ENCODE peak calls at places on chromosomes 5 and 9, in seven cellular contexts. D is tibial nerve, R is PC-3, P is pancreas, W is AG04450, A is H1, Y is left lung. K is an unnamed sample.

GRCh38 chr5:125393416-125393815 is 647.0 kb upstream of the ZNF608 start:
- DNase-seq in W (no peak), Y (no peak), R (no peak), P (no peak), D (no peak), A (no peak), K (no peak)

GRCh38 chr5:167999182-167999581 is 292.3 kb upstream of the WWC1 start:
- DNase-seq in W (no peak), Y (no peak), R (no peak), P (no peak), A (no peak), D (no peak), K (no peak)

GRCh38 chr5:80216096-80216495 is 39.8 kb downstream of the SERINC5 start:
- DNase-seq in D (no peak), Y (no peak), A (no peak), P (no peak), W (no peak), R (no peak), K (no peak)

GRCh38 chr9:130117816-130118632 is 54.2 kb upstream of the NCS1 start:
- DNase-seq in W (no peak), Y (no peak), P (no peak), R (peak; percentile 20), A (no peak), D (no peak), K (no peak)

GRCh38 chr9:107227696-107228258 is 55.3 kb upstream of the RAD23B start:
- DNase-seq in P (no peak), R (no peak), D (no peak), W (no peak), A (no peak), Y (no peak), K (no peak)

GRCh38 chr5:111427762-111428161 is 84.6 kb downstream of the STARD4 start:
- DNase-seq in A (no peak), Y (no peak), R (no peak), P (no peak), D (no peak), W (no peak), K (no peak)

GRCh38 chr5:167295686-167296015 is 995.8 kb upstream of the WWC1 start:
- DNase-seq in W (no peak), Y (no peak), D (no peak), P (no peak), A (no peak), R (no peak), K (no peak)

GRCh38 chr5:129172561-129172960 is 78.0 kb downstream of the ISOC1 start:
- DNase-seq in D (no peak), P (no peak), A (no peak), W (no peak), Y (no peak), R (peak; percentile 25), K (no peak)

GRCh38 chr5:149128023-149128875 is 13.0 kb upstream of the ABLIM3 start:
- DNase-seq in Y (no peak), P (no peak), A (no peak), W (no peak), R (peak; percentile 87), D (no peak), K (no peak)

GRCh38 chr9:121581775-121582600 is 69.4 kb upstream of the DAB2IP start:
- DNase-seq in P (no peak), D (no peak), W (no peak), R (no peak), Y (no peak), A (no peak), K (peak; percentile 79)

GRCh38 chr5:122870219-122870856 is 24.9 kb downstream of the SNX24 start:
- DNase-seq in P (no peak), A (no peak), D (no peak), W (no peak), R (no peak), Y (no peak), K (no peak)

GRCh38 chr5:163440954-163441353 is 3.6 kb downstream of the CCNG1 start:
- DNase-seq in R (no peak), A (no peak), D (no peak), Y (no peak), P (no peak), W (no peak), K (no peak)

GRCh38 chr5:74579215-74579614 is 61.3 kb downstream of the ENC1 start:
- DNase-seq in P (no peak), A (no peak), W (no peak), D (no peak), R (no peak), Y (no peak), K (no peak)

GRCh38 chr9:37692622-37693221 is 42.0 kb downstream of the FRMPD1 start:
- DNase-seq in A (no peak), P (peak; percentile 80), Y (no peak), D (no peak), R (no peak), W (no peak), K (no peak)

GRCh38 chr5:179909224-179909623 is 1.5 kb upstream of the TBC1D9B start:
- DNase-seq in W (no peak), Y (no peak), A (no peak), D (no peak), R (no peak), P (no peak), K (no peak)

GRCh38 chr9:136373300-136374182 is at the start of gene CARD9:
- DNase-seq in Y (peak; percentile 76), R (no peak), W (no peak), P (no peak), A (no peak), D (no peak), K (no peak)

GRCh38 chr5:154757647-154758406 is 2.6 kb downstream of the LARP1 start:
- DNase-seq in R (peak; percentile 73), D (no peak), P (no peak), A (no peak), Y (no peak), W (no peak), K (no peak)

GRCh38 chr9:108017671-108018070 is 528.1 kb upstream of the KLF4 start:
- DNase-seq in R (no peak), W (no peak), Y (no peak), D (no peak), P (no peak), A (no peak), K (no peak)

GRCh38 chr5:110342683-110343082 is 383.8 kb downstream of the TMEM232 start:
- DNase-seq in D (no peak), Y (no peak), A (no peak), W (no peak), R (no peak), P (no peak), K (no peak)

GRCh38 chr5:33774323-33774722 is 117.5 kb downstream of the ADAMTS12 start:
- DNase-seq in D (no peak), R (no peak), A (no peak), P (no peak), Y (no peak), W (no peak), K (no peak)

GRCh38 chr5:116454417-116454927 is 120.2 kb downstream of the SEMA6A start:
- DNase-seq in W (peak; percentile 78), D (no peak), A (no peak), R (no peak), Y (no peak), P (no peak), K (no peak)

GRCh38 chr9:114988962-114989599 is 58.7 kb upstream of the TNFSF8 start:
- DNase-seq in A (no peak), W (no peak), R (peak; percentile 80), P (no peak), Y (no peak), D (no peak), K (no peak)

DNA sequence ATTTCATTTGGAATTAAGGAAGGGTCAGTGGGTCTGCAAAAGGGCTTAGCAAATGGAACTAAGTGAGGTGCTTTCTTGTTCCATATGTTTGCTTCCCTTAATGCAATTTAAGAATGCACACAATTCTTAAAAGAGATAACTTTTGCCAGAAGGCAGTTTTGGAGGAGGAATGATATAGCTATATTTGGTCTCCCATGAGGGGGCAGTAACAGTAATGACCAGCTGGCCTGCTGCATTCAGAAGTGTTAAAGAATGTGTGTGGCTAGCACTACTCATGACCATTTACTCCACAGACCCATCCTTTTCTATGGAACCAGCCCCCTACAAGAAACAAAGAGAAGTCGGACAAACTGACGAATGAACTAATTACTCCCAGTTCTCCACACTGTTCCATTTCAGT is 638.9 kb downstream of the RAB3C start:
- DNase-seq in D (no peak), Y (no peak), A (no peak), R (no peak), P (no peak), W (no peak), K (no peak)
- H3K27ac ChIP-seq in D (no peak overlapping the region), Y (no peak overlapping the region), A (no peak overlapping the region), R (no peak overlapping the region), P (no peak overlapping the region), W (no peak overlapping the region), K (no peak overlapping the region)

DNA sequence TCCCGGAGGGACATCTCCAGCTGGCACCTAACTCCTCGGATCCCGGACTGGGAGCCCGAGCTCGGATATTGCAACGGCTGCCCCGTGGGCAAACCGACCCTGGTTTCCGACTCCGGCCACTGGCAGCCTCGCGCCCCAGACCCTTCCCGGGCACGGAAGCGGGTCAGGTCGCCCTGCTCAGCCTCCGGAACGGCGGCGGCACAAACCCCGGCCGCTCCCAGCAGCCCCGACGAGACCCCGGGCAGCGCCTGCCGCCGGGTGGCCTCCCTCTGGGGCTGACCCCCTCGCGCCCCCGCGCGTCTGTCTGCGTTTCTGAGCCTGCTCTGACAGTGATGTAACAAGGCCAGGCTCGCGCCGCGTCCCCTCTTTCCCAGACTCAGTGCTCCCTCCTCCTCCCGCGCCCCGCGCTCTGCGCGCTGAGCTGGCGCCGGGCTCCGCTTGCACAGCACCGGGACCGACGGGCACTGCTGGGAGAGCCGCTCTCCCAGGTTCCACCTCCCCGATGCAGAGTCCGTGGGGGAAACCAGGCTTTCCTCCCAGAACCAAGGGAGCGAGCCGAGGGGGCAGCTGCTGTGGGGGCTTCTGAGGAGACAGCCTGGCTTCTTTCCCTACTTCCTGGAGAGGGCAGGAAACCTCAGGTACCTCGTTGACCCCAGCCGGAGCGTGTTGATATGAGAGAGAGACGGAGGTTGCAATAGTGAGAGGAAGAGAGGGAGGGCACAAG is at the start of gene TMEM215:
- DNase-seq in A (peak; percentile 41), W (no peak), D (no peak), R (no peak), P (peak; percentile 74), Y (no peak), K (no peak)
- H3K4me3 ChIP-seq in A (peak within 1 kb of the TSS; percentile 78), W (no peak within 1 kb of the TSS), D (peak within 1 kb of the TSS; percentile 22), R (no peak within 1 kb of the TSS), P (no peak within 1 kb of the TSS), Y (no peak within 1 kb of the TSS), K (peak within 1 kb of the TSS; percentile 31)

DNA sequence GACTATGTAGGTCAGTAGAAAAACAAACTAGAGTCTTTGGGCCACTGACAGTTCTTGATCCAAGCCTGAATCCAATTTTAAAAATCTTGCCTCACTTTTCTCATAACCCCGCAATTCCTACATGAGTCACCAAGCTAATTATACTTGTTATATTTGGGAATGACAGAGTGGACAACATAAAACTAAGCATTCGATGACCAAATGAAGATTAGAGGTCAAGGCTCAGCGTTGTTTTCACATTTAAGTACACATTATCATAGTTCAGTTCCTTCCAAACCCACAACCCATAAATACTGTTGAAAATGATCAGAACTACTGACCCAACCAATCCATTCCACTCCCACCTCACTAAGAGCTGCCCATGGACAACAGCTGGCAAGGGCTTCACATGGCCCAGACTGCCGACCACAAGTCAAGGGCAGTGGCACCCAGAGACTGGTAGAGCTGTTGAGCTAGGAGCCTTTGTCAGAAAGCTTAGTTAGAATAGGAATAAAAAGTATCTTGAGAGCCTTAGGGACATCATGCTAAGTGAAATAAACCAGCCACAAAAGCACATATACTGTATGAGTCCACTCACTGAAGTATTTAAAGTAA is 64.2 kb downstream of the MYO10 start:
- DNase-seq in P (no peak), A (no peak), W (peak; percentile 39), D (no peak), Y (no peak), R (peak; percentile 80), K (no peak)
- H3K27ac ChIP-seq in P (peak overlapping the region; percentile 21), A (no peak overlapping the region), W (peak overlapping the region; percentile 77), D (peak overlapping the region; percentile 68), Y (peak overlapping the region; percentile 22), R (peak overlapping the region; percentile 79), K (no peak overlapping the region)

GRCh38 chr9:97980918-97981827 is 2.0 kb upstream of the ANP32B start:
- DNase-seq in D (no peak), R (no peak), Y (no peak), A (no peak), P (no peak), W (no peak), K (peak; percentile 72)
- H3K4me3 ChIP-seq in D (no peak overlapping the region), R (no peak overlapping the region), Y (no peak overlapping the region), A (no peak overlapping the region), P (no peak overlapping the region), W (no peak overlapping the region), K (peak overlapping the region; percentile 93)

K was measured in dorsolateral prefrontal cortex.